ENCODE peak calls at places on chromosomes 6 and 20, in six cellular contexts. X is neural crest cell, L is glutamatergic neuron, B is retinal pigment epithelial cell, P is GM20000, Y is type B pancreatic cell. O is an unnamed sample.

GRCh38 chr20:10927936-10928860 is 254.4 kb upstream of the JAG1 start:
- DNase-seq in X (no peak), P (no peak), B (no peak), Y (no peak), L (no peak), O (no peak)

GRCh38 chr6:109491207-109491938 is 8.4 kb upstream of the ZBTB24 start:
- DNase-seq in P (peak; percentile 31), Y (no peak), B (no peak), X (no peak), L (no peak), O (no peak)

GRCh38 chr6:168247456-168248147 is 72.0 kb downstream of the DACT2 start:
- DNase-seq in X (no peak), L (peak; percentile 48), B (no peak), Y (no peak), P (no peak), O (no peak)

GRCh38 chr20:61731363-61732181 is 334.1 kb downstream of the TAF4 start:
- DNase-seq in B (no peak), L (no peak), Y (no peak), P (no peak), X (no peak), O (no peak)

GRCh38 chr6:3895805-3896204 is 46.6 kb downstream of the FAM50B start:
- DNase-seq in L (no peak), P (no peak), B (no peak), X (no peak), Y (no peak), O (no peak)

GRCh38 chr6:21496749-21497148 is 96.8 kb upstream of the SOX4 start:
- DNase-seq in P (no peak), L (no peak), X (no peak), Y (no peak), B (no peak), O (no peak)

GRCh38 chr6:131787079-131787478 is 20.7 kb upstream of the ENPP1 start:
- DNase-seq in Y (no peak), P (no peak), B (no peak), L (no peak), X (no peak), O (no peak)

GRCh38 chr20:44734938-44735337 is 10.7 kb upstream of the KCNK15 start:
- DNase-seq in L (no peak), B (peak; percentile 60), P (no peak), Y (no peak), X (no peak), O (no peak)

GRCh38 chr20:46123482-46124245 is 5.5 kb downstream of the CD40 start:
- DNase-seq in B (no peak), P (no peak), L (peak; percentile 5), X (no peak), Y (no peak), O (no peak)

GRCh38 chr6:109690373-109690739 is 646 bp downstream of the AK9 start:
- DNase-seq in L (peak; percentile 70), P (peak; percentile 59), Y (peak; percentile 73), X (peak; percentile 42), B (no peak), O (peak; percentile 69)

GRCh38 chr6:161273356-161273751 is 507 bp downstream of the AGPAT4 start:
- DNase-seq in P (peak; percentile 19), Y (peak; percentile 72), L (peak; percentile 70), B (peak; percentile 21), X (peak; percentile 49), O (no peak)

GRCh38 chr6:15511248-15512125 is 151.3 kb downstream of the DTNBP1 start:
- DNase-seq in X (no peak), P (no peak), Y (no peak), L (no peak), B (no peak), O (no peak)

GRCh38 chr6:151018911-151019795 is 153.7 kb downstream of the MTHFD1L start:
- DNase-seq in B (no peak), L (no peak), X (no peak), Y (no peak), P (no peak), O (no peak)

GRCh38 chr6:95203153-95203754 is 374.1 kb upstream of the MANEA start:
- DNase-seq in L (peak; percentile 33), Y (no peak), P (peak; percentile 13), X (peak; percentile 36), B (no peak), O (peak; percentile 52)

GRCh38 chr20:44129996-44130718 is 56.8 kb downstream of the JPH2 start:
- DNase-seq in L (no peak), B (no peak), Y (no peak), P (no peak), X (no peak), O (no peak)

GRCh38 chr6:158028876-158029275 is 47.2 kb downstream of the SYNJ2 start:
- DNase-seq in X (no peak), Y (no peak), B (no peak), L (no peak), P (no peak), O (no peak)

GRCh38 chr6:35690484-35690883 is 1.8 kb upstream of the FKBP5 start:
- DNase-seq in P (no peak), X (no peak), L (no peak), B (no peak), Y (no peak), O (no peak)

GRCh38 chr20:63121749-63122405 is 94.1 kb downstream of the YTHDF1 start:
- DNase-seq in X (no peak), B (no peak), P (no peak), L (peak; percentile 14), Y (no peak), O (peak; percentile 0)

GRCh38 chr6:44297063-44298038 is 15.8 kb downstream of the AARS2 start:
- DNase-seq in L (peak; percentile 81), Y (no peak), P (no peak), X (peak; percentile 52), B (no peak), O (peak; percentile 80)

GRCh38 chr20:24470782-24471582 is 1.6 kb downstream of the SYNDIG1 start:
- DNase-seq in Y (no peak), P (no peak), L (no peak), X (no peak), B (no peak), O (peak; percentile 39)

GRCh38 chr6:94733066-94733465 is 844.3 kb upstream of the MANEA start:
- DNase-seq in P (no peak), B (no peak), Y (no peak), X (no peak), L (no peak), O (no peak)

GRCh38 chr6:128095362-128095761 is 194.5 kb upstream of the THEMIS start:
- DNase-seq in X (no peak), P (no peak), Y (no peak), B (no peak), L (no peak), O (no peak)

GRCh38 chr6:6332240-6332639 is 11.8 kb upstream of the F13A1 start:
- DNase-seq in Y (no peak), B (no peak), X (no peak), P (peak; percentile 43), L (no peak), O (no peak)
- TF ChIP-seq CTCF in Y (no peak), B (no peak), X (no peak), P (no peak), L (no peak), O (no peak)

GRCh38 chr6:112618796-112619195 is 271.7 kb downstream of the RFPL4B start:
- DNase-seq in P (no peak), B (no peak), X (no peak), Y (no peak), L (peak; percentile 26), O (peak; percentile 11)
- TF ChIP-seq CTCF in P (no peak), B (peak; percentile 29), X (peak; percentile 43), Y (peak; percentile 64), L (no peak), O (no peak)

GRCh38 chr6:13194852-13195251 is 133.5 kb downstream of the TBC1D7 start:
- DNase-seq in B (peak; percentile 16), L (peak; percentile 38), X (peak; percentile 14), P (peak; percentile 80), Y (no peak), O (peak; percentile 32)

GRCh38 chr6:13190391-13190790 is 137.9 kb downstream of the TBC1D7 start:
- DNase-seq in X (no peak), P (no peak), B (no peak), Y (no peak), L (no peak), O (no peak)

GRCh38 chr6:13188306-13188705 is 140.0 kb downstream of the TBC1D7 start:
- DNase-seq in X (no peak), B (no peak), L (no peak), Y (no peak), P (no peak), O (no peak)

GRCh38 chr6:13189710-13190109 is 138.6 kb downstream of the TBC1D7 start:
- DNase-seq in Y (no peak), B (no peak), L (no peak), P (no peak), X (no peak), O (no peak)

DNA sequence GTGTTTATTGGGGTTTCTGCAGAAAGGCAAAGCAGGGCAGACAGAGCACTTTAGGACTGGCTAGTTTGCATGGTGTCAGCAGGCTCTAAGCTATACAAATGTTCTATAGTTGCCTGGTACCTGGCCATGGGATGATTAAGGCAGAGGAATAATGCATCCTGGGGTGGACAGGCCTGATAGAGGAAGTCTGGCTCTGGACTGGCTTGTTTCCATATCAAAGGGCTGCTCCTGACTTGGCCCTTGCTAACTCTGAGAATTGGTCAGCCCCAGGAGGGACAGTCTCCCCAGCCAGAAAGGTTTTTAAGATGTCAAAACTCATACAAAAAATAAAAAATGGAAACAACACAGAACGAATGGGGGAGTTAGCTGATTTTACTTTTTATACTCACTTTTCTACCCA is 136.9 kb downstream of the TBC1D7 start:
- DNase-seq in Y (no peak), L (no peak), P (no peak), B (no peak), X (no peak), O (no peak)
- TF ChIP-seq CTCF in Y (no peak), L (no peak), P (no peak), B (no peak), X (no peak), O (no peak)

GRCh38 chr6:33770833-33771341 is 18.0 kb downstream of the LEMD2 start:
- DNase-seq in P (no peak), X (no peak), Y (no peak), B (no peak), L (no peak), O (no peak)

GRCh38 chr6:33772114-33772830 is 16.7 kb downstream of the LEMD2 start:
- DNase-seq in B (no peak), L (no peak), P (no peak), X (no peak), Y (no peak), O (no peak)

GRCh38 chr6:33774774-33775173 is 14.2 kb downstream of the LEMD2 start:
- DNase-seq in X (no peak), P (no peak), L (no peak), B (no peak), Y (no peak), O (no peak)

GRCh38 chr6:33771342-33772113 is 17.4 kb downstream of the LEMD2 start:
- DNase-seq in B (no peak), L (peak; percentile 87), P (peak; percentile 82), Y (peak; percentile 85), X (peak; percentile 65), O (peak; percentile 83)

DNA sequence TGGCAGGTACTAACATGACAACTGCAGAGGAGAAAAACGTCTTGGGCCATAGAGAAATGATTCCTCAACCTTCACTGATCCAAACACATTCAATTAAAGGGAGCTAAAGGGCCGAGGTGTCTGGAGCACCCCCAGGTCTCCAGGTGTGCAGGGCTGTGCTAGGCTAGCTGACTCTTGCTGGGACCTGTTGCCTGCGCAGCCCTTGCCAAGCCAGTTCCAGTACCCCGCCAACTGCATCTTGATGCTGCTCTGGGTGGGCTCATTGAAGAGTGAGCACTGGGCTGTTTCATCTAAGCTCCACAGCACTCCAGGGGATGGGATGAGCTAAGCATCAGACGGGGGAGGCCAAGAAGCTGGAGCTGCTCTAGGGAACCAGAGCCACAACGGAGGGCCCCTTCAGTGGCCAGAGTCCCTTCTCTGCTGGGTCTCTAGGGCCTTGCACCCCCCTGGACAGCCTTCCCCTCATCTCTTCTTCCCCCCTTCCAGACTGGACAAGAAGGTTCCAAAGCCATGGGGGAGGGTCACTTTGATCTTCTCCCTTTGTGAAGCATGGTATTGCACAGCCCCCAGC is 15.9 kb downstream of the LEMD2 start:
- DNase-seq in B (no peak), L (no peak), P (no peak), X (no peak), Y (no peak), O (no peak)
- TF ChIP-seq CTCF in B (no peak), L (no peak), P (no peak), X (no peak), Y (no peak), O (no peak)